ENCODE peak calls at places on chromosomes 12 and 14, in seven cellular contexts. X is cardiac septum, U is ACHN, K is hepatocyte, F is NCI-H146, T is ascending aorta, I is AG04450. S is an unnamed sample.

GRCh38 chr12:80412343-80412953 is 31.6 kb upstream of the PTPRQ start:
- DNase-seq in F (peak), I (peak), K (peak), T (no peak), U (peak), X (no peak), S (peak)

GRCh38 chr12:810635-811415 is 58.4 kb downstream of the WNK1 start:
- DNase-seq in U (no peak), F (no peak), I (no peak), T (no peak), X (no peak), K (no peak), S (no peak)

GRCh38 chr14:47846008-47846407 is 170.6 kb upstream of the MDGA2 start:
- DNase-seq in F (no peak), T (no peak), K (no peak), U (no peak), X (no peak), I (no peak), S (no peak)

GRCh38 chr14:61476737-61477410 is 155.5 kb downstream of the PRKCH start:
- DNase-seq in I (peak), U (no peak), F (no peak), T (peak), X (no peak), K (peak), S (no peak)

GRCh38 chr12:69897744-69898143 is 72.7 kb downstream of the MYRFL start:
- DNase-seq in F (no peak), T (no peak), U (peak), X (no peak), K (peak), I (peak), S (no peak)

GRCh38 chr12:6949063-6949594 is 2.0 kb upstream of the PTPN6 start:
- DNase-seq in U (no peak), X (peak), K (no peak), I (no peak), F (no peak), T (no peak), S (no peak)

GRCh38 chr12:113065126-113066007 is 8.8 kb downstream of the DTX1 start:
- DNase-seq in X (no peak), I (no peak), U (peak), T (no peak), F (peak), K (peak), S (no peak)

GRCh38 chr14:64732536-64733120 is 28.4 kb downstream of the PLEKHG3 start:
- DNase-seq in I (no peak), F (no peak), T (no peak), U (no peak), K (no peak), X (no peak), S (no peak)

GRCh38 chr14:55077691-55078151 is 26.3 kb downstream of the MAPK1IP1L start:
- DNase-seq in I (no peak), K (peak), X (no peak), T (no peak), U (no peak), F (no peak), S (peak)

GRCh38 chr14:95741051-95741490 is 27.1 kb upstream of the TCL1A start:
- DNase-seq in U (no peak), I (no peak), T (no peak), F (peak), K (peak), X (no peak), S (no peak)

GRCh38 chr12:2058837-2059236 is 6.0 kb downstream of the CACNA1C start:
- DNase-seq in U (no peak), K (no peak), F (no peak), I (no peak), X (no peak), T (no peak), S (no peak)

GRCh38 chr12:124737040-124737419 is 126.6 kb downstream of the SCARB1 start:
- DNase-seq in F (no peak), X (no peak), K (no peak), U (no peak), I (no peak), T (no peak), S (peak)